ENCODE peak calls at places on chromosomes 13 and 19, in five cellular contexts. One of them, this sample, is unnamed.
A peak's percentile ranks its signal among the peaks of the same experiment; 100 is the strongest.

GRCh38 chr13:44719857-44720671 is 143.9 kb upstream of the TSC22D1 start:
- DNase-seq in activated B cell treated with CpG ODN at 0.5 μM for 24 hours: no peak
- DNase-seq in NB4: no peak
- DNase-seq in progenitor cell of endocrine pancreas: no peak
- DNase-seq in cardiac muscle cell: peak; percentile 90
- DNase-seq in this sample: no peak

GRCh38 chr19:35108730-35109129 is 6.9 kb upstream of the FXYD3 start:
- DNase-seq in activated B cell treated with CpG ODN at 0.5 μM for 24 hours: no peak
- DNase-seq in NB4: no peak
- DNase-seq in progenitor cell of endocrine pancreas: no peak
- DNase-seq in cardiac muscle cell: no peak
- DNase-seq in this sample: no peak

GRCh38 chr19:33622809-33623511 is 1.2 kb downstream of the CHST8 start:
- DNase-seq in activated B cell treated with CpG ODN at 0.5 μM for 24 hours: no peak
- DNase-seq in NB4: no peak
- DNase-seq in progenitor cell of endocrine pancreas: no peak
- DNase-seq in cardiac muscle cell: no peak
- DNase-seq in this sample: no peak

GRCh38 chr13:92137519-92137918 is 739.1 kb downstream of the GPC5 start:
- DNase-seq in activated B cell treated with CpG ODN at 0.5 μM for 24 hours: no peak
- DNase-seq in NB4: peak; percentile 14
- DNase-seq in progenitor cell of endocrine pancreas: no peak
- DNase-seq in cardiac muscle cell: peak; percentile 68
- DNase-seq in this sample: no peak

GRCh38 chr19:50548191-50549058 is 19.8 kb downstream of the LRRC4B start:
- DNase-seq in activated B cell treated with CpG ODN at 0.5 μM for 24 hours: no peak
- DNase-seq in NB4: no peak
- DNase-seq in progenitor cell of endocrine pancreas: no peak
- DNase-seq in cardiac muscle cell: no peak
- DNase-seq in this sample: no peak

GRCh38 chr13:40069173-40070044 is 413.9 kb downstream of the COG6 start:
- DNase-seq in activated B cell treated with CpG ODN at 0.5 μM for 24 hours: peak; percentile 50
- DNase-seq in NB4: peak; percentile 76
- DNase-seq in progenitor cell of endocrine pancreas: peak; percentile 58
- DNase-seq in cardiac muscle cell: peak; percentile 88
- DNase-seq in this sample: peak; percentile 87

GRCh38 chr13:63700366-63700765 is 2284.7 kb upstream of the PCDH20 start:
- DNase-seq in activated B cell treated with CpG ODN at 0.5 μM for 24 hours: no peak
- DNase-seq in NB4: no peak
- DNase-seq in progenitor cell of endocrine pancreas: no peak
- DNase-seq in cardiac muscle cell: no peak
- DNase-seq in this sample: no peak

GRCh38 chr13:114064516-114065140 is 67.8 kb downstream of the RASA3 start:
- DNase-seq in activated B cell treated with CpG ODN at 0.5 μM for 24 hours: no peak
- DNase-seq in NB4: no peak
- DNase-seq in progenitor cell of endocrine pancreas: no peak
- DNase-seq in cardiac muscle cell: peak; percentile 60
- DNase-seq in this sample: no peak

GRCh38 chr19:9857920-9858746 is 23.0 kb downstream of the PIN1 start:
- DNase-seq in activated B cell treated with CpG ODN at 0.5 μM for 24 hours: no peak
- DNase-seq in NB4: peak; percentile 79
- DNase-seq in progenitor cell of endocrine pancreas: no peak
- DNase-seq in cardiac muscle cell: no peak
- DNase-seq in this sample: no peak

GRCh38 chr13:19764237-19764636 is 18.5 kb downstream of the PSPC1 start:
- DNase-seq in activated B cell treated with CpG ODN at 0.5 μM for 24 hours: no peak
- DNase-seq in NB4: no peak
- DNase-seq in progenitor cell of endocrine pancreas: no peak
- DNase-seq in cardiac muscle cell: no peak
- DNase-seq in this sample: no peak

GRCh38 chr13:98451676-98452105 is 125.2 kb downstream of the STK24 start:
- DNase-seq in activated B cell treated with CpG ODN at 0.5 μM for 24 hours: no peak
- DNase-seq in NB4: no peak
- DNase-seq in progenitor cell of endocrine pancreas: no peak
- DNase-seq in cardiac muscle cell: peak; percentile 22
- DNase-seq in this sample: peak; percentile 48

GRCh38 chr13:23671902-23672301 is 101.7 kb downstream of the TNFRSF19 start:
- DNase-seq in activated B cell treated with CpG ODN at 0.5 μM for 24 hours: no peak
- DNase-seq in NB4: no peak
- DNase-seq in progenitor cell of endocrine pancreas: no peak
- DNase-seq in cardiac muscle cell: peak; percentile 46
- DNase-seq in this sample: no peak

GRCh38 chr19:57802269-57802668 is 12.4 kb downstream of the ZNF552 start:
- DNase-seq in activated B cell treated with CpG ODN at 0.5 μM for 24 hours: no peak
- DNase-seq in NB4: no peak
- DNase-seq in progenitor cell of endocrine pancreas: no peak
- DNase-seq in cardiac muscle cell: no peak
- DNase-seq in this sample: no peak

GRCh38 chr13:35518337-35518736 is 41.8 kb upstream of the MAB21L1 start:
- DNase-seq in activated B cell treated with CpG ODN at 0.5 μM for 24 hours: no peak
- DNase-seq in NB4: no peak
- DNase-seq in progenitor cell of endocrine pancreas: no peak
- DNase-seq in cardiac muscle cell: peak; percentile 3
- DNase-seq in this sample: no peak

GRCh38 chr19:47769534-47769933 is 9.0 kb upstream of the SELENOW start:
- DNase-seq in activated B cell treated with CpG ODN at 0.5 μM for 24 hours: no peak
- DNase-seq in NB4: no peak
- DNase-seq in progenitor cell of endocrine pancreas: no peak
- DNase-seq in cardiac muscle cell: no peak
- DNase-seq in this sample: no peak

GRCh38 chr19:30563691-30564090 is 191.5 kb downstream of the ZNF536 start:
- DNase-seq in activated B cell treated with CpG ODN at 0.5 μM for 24 hours: no peak
- DNase-seq in NB4: no peak
- DNase-seq in progenitor cell of endocrine pancreas: no peak
- DNase-seq in cardiac muscle cell: no peak
- DNase-seq in this sample: no peak

DNA sequence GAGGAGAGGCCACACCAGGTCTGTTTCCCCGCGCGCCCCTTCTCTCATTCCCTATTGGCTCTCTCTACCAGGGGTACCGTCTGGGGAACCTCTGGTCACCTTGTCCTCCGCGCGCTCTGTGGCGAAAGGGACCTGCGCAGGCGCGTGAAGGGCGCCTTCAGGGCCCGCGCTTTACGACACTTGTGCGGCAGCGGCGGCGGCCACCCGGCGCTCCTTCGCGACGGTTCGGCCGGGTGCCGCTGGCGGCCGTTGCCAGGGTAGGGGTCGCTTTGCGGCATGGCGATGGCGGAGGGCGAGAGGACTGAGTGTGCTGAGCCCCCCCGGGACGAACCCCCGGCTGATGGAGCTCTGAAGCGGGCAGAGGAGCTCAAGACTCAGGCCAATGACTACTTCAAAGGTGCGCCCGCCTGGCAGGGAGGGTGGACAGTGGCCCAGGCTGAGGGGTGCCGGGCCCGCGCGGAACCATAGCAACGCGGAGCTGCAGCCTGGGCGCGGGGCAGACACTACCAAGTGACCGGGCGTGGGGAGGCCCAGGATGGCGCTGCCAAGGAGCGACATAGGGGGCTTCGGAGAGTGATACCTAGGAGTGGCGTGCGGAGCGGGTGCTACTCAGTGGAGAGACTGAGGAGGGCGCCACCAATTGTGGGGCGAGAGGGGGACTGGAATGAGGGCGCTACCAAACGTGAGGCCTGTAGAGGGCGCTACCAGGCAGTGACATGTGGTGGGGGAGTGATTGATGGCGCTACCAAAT is at the start of gene PPP5C:
- DNase-seq in activated B cell treated with CpG ODN at 0.5 μM for 24 hours: peak; percentile 84
- DNase-seq in NB4: peak; percentile 100
- DNase-seq in progenitor cell of endocrine pancreas: peak; percentile 92
- DNase-seq in cardiac muscle cell: peak; percentile 96
- DNase-seq in this sample: peak; percentile 70
- TF ChIP-seq CTCF in activated B cell treated with CpG ODN at 0.5 μM for 24 hours: no peak
- TF ChIP-seq CTCF in NB4: peak; percentile 100
- TF ChIP-seq CTCF in progenitor cell of endocrine pancreas: peak; percentile 77
- TF ChIP-seq CTCF in cardiac muscle cell: peak; percentile 97
- TF ChIP-seq CTCF in this sample: peak; percentile 68

GRCh38 chr19:19758164-19758563 is 25.3 kb upstream of the ZNF14 start:
- DNase-seq in activated B cell treated with CpG ODN at 0.5 μM for 24 hours: no peak
- DNase-seq in NB4: no peak
- DNase-seq in progenitor cell of endocrine pancreas: no peak
- DNase-seq in cardiac muscle cell: no peak
- DNase-seq in this sample: no peak
- TF ChIP-seq CTCF in activated B cell treated with CpG ODN at 0.5 μM for 24 hours: no peak
- TF ChIP-seq CTCF in NB4: no peak
- TF ChIP-seq CTCF in progenitor cell of endocrine pancreas: no peak
- TF ChIP-seq CTCF in cardiac muscle cell: no peak
- TF ChIP-seq CTCF in this sample: no peak

DNA sequence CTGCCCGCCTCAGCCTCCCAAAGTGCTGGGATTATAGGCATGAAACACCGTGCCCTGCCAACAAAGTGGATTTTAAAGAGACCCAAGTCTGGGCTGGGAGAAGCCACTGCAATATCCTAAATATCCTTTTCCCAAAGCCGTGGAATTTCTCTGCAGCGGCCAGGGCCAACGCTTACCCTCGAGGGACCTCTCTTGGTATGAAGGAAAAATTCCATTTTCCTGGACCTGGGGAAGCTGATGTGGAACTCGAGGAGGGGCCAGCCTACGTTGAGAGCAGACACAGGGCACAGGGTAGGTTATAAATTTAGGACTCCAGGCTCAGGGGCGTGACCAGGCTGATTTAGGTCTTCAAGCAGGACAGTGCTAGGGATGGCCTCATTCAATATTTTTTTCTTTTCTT is 17.7 kb upstream of the UPF1 start:
- DNase-seq in activated B cell treated with CpG ODN at 0.5 μM for 24 hours: no peak
- DNase-seq in NB4: no peak
- DNase-seq in progenitor cell of endocrine pancreas: no peak
- DNase-seq in cardiac muscle cell: peak; percentile 69
- DNase-seq in this sample: peak; percentile 61
- TF ChIP-seq CTCF in activated B cell treated with CpG ODN at 0.5 μM for 24 hours: no peak
- TF ChIP-seq CTCF in NB4: no peak
- TF ChIP-seq CTCF in progenitor cell of endocrine pancreas: no peak
- TF ChIP-seq CTCF in cardiac muscle cell: peak; percentile 19
- TF ChIP-seq CTCF in this sample: no peak

GRCh38 chr13:94739235-94739634 is 26.9 kb upstream of the SOX21 start:
- DNase-seq in activated B cell treated with CpG ODN at 0.5 μM for 24 hours: no peak
- DNase-seq in NB4: no peak
- DNase-seq in progenitor cell of endocrine pancreas: no peak
- DNase-seq in cardiac muscle cell: no peak
- DNase-seq in this sample: no peak
- TF ChIP-seq CTCF in activated B cell treated with CpG ODN at 0.5 μM for 24 hours: no peak
- TF ChIP-seq CTCF in NB4: no peak
- TF ChIP-seq CTCF in progenitor cell of endocrine pancreas: no peak
- TF ChIP-seq CTCF in cardiac muscle cell: no peak
- TF ChIP-seq CTCF in this sample: no peak

DNA sequence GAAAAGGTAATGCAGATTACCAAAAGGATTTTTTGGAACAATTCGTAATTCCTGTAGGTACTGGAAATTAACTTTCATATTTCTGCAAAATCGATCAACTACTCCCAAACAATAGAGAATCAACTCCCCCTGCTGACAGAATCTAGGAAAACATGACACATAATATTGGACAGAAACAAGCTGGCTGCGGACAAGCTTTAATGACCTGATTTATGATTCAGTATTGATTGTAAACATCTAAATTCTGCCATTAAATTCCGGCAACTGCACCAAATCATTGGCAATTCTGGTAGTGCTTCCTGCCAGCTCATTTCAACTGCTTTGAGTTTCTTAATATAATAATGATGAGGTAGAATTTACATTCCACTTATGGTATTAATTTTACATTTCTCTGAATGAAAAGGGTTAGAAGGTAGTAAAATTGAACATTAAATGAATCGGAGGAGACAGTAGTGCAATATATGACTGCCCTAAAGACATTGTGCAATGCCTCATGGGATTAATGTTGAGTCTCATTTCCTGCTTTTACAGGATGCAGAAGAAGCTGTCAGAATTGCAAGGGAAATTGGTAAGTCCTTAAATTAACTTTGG is 146.5 kb downstream of the PCCA start:
- DNase-seq in activated B cell treated with CpG ODN at 0.5 μM for 24 hours: no peak
- DNase-seq in NB4: peak; percentile 86
- DNase-seq in progenitor cell of endocrine pancreas: no peak
- DNase-seq in cardiac muscle cell: peak; percentile 66
- DNase-seq in this sample: peak; percentile 70
- TF ChIP-seq CTCF in activated B cell treated with CpG ODN at 0.5 μM for 24 hours: no peak
- TF ChIP-seq CTCF in NB4: peak; percentile 50
- TF ChIP-seq CTCF in progenitor cell of endocrine pancreas: peak; percentile 76
- TF ChIP-seq CTCF in cardiac muscle cell: peak; percentile 65
- TF ChIP-seq CTCF in this sample: peak; percentile 42

GRCh38 chr13:94431569-94431968 is 47.9 kb downstream of the DCT start:
- DNase-seq in activated B cell treated with CpG ODN at 0.5 μM for 24 hours: no peak
- DNase-seq in NB4: no peak
- DNase-seq in progenitor cell of endocrine pancreas: no peak
- DNase-seq in cardiac muscle cell: peak; percentile 83
- DNase-seq in this sample: no peak
- TF ChIP-seq CTCF in activated B cell treated with CpG ODN at 0.5 μM for 24 hours: no peak
- TF ChIP-seq CTCF in NB4: no peak
- TF ChIP-seq CTCF in progenitor cell of endocrine pancreas: no peak
- TF ChIP-seq CTCF in cardiac muscle cell: peak; percentile 56
- TF ChIP-seq CTCF in this sample: no peak

GRCh38 chr19:40553885-40554857 is 22.5 kb upstream of the SHKBP1 start:
- DNase-seq in activated B cell treated with CpG ODN at 0.5 μM for 24 hours: no peak
- DNase-seq in NB4: no peak
- DNase-seq in progenitor cell of endocrine pancreas: no peak
- DNase-seq in cardiac muscle cell: no peak
- DNase-seq in this sample: no peak

GRCh38 chr19:40550951-40551350 is 25.7 kb upstream of the SHKBP1 start:
- DNase-seq in activated B cell treated with CpG ODN at 0.5 μM for 24 hours: no peak
- DNase-seq in NB4: no peak
- DNase-seq in progenitor cell of endocrine pancreas: no peak
- DNase-seq in cardiac muscle cell: no peak
- DNase-seq in this sample: no peak

GRCh38 chr19:40552848-40553247 is 23.8 kb upstream of the SHKBP1 start:
- DNase-seq in activated B cell treated with CpG ODN at 0.5 μM for 24 hours: no peak
- DNase-seq in NB4: no peak
- DNase-seq in progenitor cell of endocrine pancreas: no peak
- DNase-seq in cardiac muscle cell: no peak
- DNase-seq in this sample: no peak

GRCh38 chr19:40549007-40549708 is 27.5 kb upstream of the SHKBP1 start:
- DNase-seq in activated B cell treated with CpG ODN at 0.5 μM for 24 hours: peak; percentile 52
- DNase-seq in NB4: peak; percentile 68
- DNase-seq in progenitor cell of endocrine pancreas: peak; percentile 82
- DNase-seq in cardiac muscle cell: peak; percentile 54
- DNase-seq in this sample: no peak
- TF ChIP-seq CTCF in activated B cell treated with CpG ODN at 0.5 μM for 24 hours: no peak
- TF ChIP-seq CTCF in NB4: peak; percentile 24
- TF ChIP-seq CTCF in progenitor cell of endocrine pancreas: peak; percentile 62
- TF ChIP-seq CTCF in cardiac muscle cell: peak; percentile 39
- TF ChIP-seq CTCF in this sample: peak; percentile 36

This sample was measured in tibial nerve.